ENCODE peak calls at places on chromosomes 11 and 22, in six cellular contexts. L is esophagus muscularis mucosa, M is cardiac muscle cell, I is psoas muscle, V is MM.1S, Q is testis. A is an unnamed sample.

GRCh38 chr11:106708348-106708747 is 309.9 kb downstream of the GUCY1A2 start:
- DNase-seq in I (no peak), M (no peak), Q (no peak), L (no peak), V (no peak), A (no peak)

GRCh38 chr11:33936745-33937612 is 45.1 kb upstream of the LMO2 start:
- DNase-seq in L (no peak), V (no peak), M (peak), Q (peak), I (peak), A (no peak)

GRCh38 chr11:73396251-73396930 is 20.2 kb downstream of the RELT start:
- DNase-seq in M (no peak), L (no peak), I (no peak), V (no peak), Q (no peak), A (no peak)

GRCh38 chr11:359181-359714 is 10.1 kb upstream of the B4GALNT4 start:
- DNase-seq in V (no peak), I (no peak), M (no peak), L (no peak), Q (no peak), A (peak)

GRCh38 chr11:124482362-124483147 is 37.1 kb upstream of the OR8B8 start:
- DNase-seq in Q (no peak), M (peak), V (no peak), I (no peak), L (no peak), A (no peak)

GRCh38 chr22:26477341-26477731 is 6.2 kb downstream of the HPS4 start:
- DNase-seq in Q (no peak), V (no peak), L (no peak), I (no peak), M (no peak), A (no peak)

GRCh38 chr22:20965104-20965887 is 1.8 kb upstream of the AIFM3 start:
- DNase-seq in M (no peak), I (peak), V (no peak), L (no peak), Q (no peak), A (no peak)

GRCh38 chr22:30208631-30209603 is 37.6 kb downstream of the LIF start:
- DNase-seq in Q (peak), L (no peak), I (peak), M (peak), V (no peak), A (no peak)

GRCh38 chr22:20972933-20973577 is 6.0 kb downstream of the AIFM3 start:
- DNase-seq in L (no peak), I (no peak), V (no peak), M (no peak), Q (no peak), A (no peak)

GRCh38 chr22:39148727-39149535 is 3.5 kb downstream of the CBX7 start:
- DNase-seq in M (no peak), V (peak), Q (peak), L (no peak), I (peak), A (peak)

GRCh38 chr11:61787928-61788491 is 4.4 kb downstream of the TMEM258 start:
- DNase-seq in I (peak), L (no peak), V (no peak), M (peak), Q (peak), A (no peak)

GRCh38 chr22:29574762-29575450 is 6.0 kb downstream of the NIPSNAP1 start:
- DNase-seq in Q (no peak), V (no peak), M (no peak), I (no peak), L (no peak), A (no peak)

GRCh38 chr11:30453705-30454104 is 130.8 kb downstream of the ARL14EP start:
- DNase-seq in I (no peak), V (no peak), L (no peak), Q (no peak), M (no peak), A (no peak)

GRCh38 chr11:32154275-32154674 is 63.4 kb downstream of the RCN1 start:
- DNase-seq in Q (no peak), L (no peak), I (no peak), V (no peak), M (peak), A (no peak)

GRCh38 chr11:46050065-46050464 is 71.2 kb downstream of the PHF21A start:
- DNase-seq in L (no peak), Q (peak), V (no peak), M (peak), I (peak), A (no peak)

GRCh38 chr11:63165710-63166310 is 21.8 kb upstream of the SLC22A24 start:
- DNase-seq in M (no peak), V (no peak), L (no peak), Q (no peak), I (no peak), A (no peak)

GRCh38 chr11:10450451-10451398 is 4.3 kb upstream of the AMPD3 start:
- DNase-seq in M (peak), I (peak), L (no peak), V (peak), Q (peak), A (peak)
- H3K27ac ChIP-seq in M (no peak), I (peak), L (peak), V (no peak), Q (no peak), A (peak)

GRCh38 chr22:45185718-45186511 is 22.2 kb downstream of the NUP50 start:
- DNase-seq in L (no peak), I (no peak), V (no peak), Q (peak), M (no peak), A (no peak)
- H3K27ac ChIP-seq in L (no peak), I (no peak), V (no peak), Q (no peak), M (no peak), A (no peak)

GRCh38 chr11:28353991-28354390 is 245.8 kb downstream of the METTL15 start:
- DNase-seq in M (no peak), Q (no peak), L (no peak), I (no peak), V (no peak), A (no peak)
- H3K27ac ChIP-seq in M (no peak), Q (no peak), L (no peak), I (no peak), V (no peak), A (no peak)

GRCh38 chr22:23829845-23830372 is 8.9 kb downstream of the DERL3 start:
- DNase-seq in L (no peak), I (no peak), Q (no peak), V (no peak), M (peak), A (no peak)

GRCh38 chr22:23832226-23833016 is 6.4 kb downstream of the DERL3 start:
- DNase-seq in I (peak), M (no peak), V (no peak), L (no peak), Q (no peak), A (no peak)

GRCh38 chr22:23833017-23833795 is 5.6 kb downstream of the DERL3 start:
- DNase-seq in L (no peak), M (no peak), I (peak), Q (no peak), V (no peak), A (no peak)

GRCh38 chr22:23831781-23832180 is 7.0 kb downstream of the DERL3 start:
- DNase-seq in Q (no peak), I (peak), V (no peak), M (no peak), L (no peak), A (no peak)

DNA sequence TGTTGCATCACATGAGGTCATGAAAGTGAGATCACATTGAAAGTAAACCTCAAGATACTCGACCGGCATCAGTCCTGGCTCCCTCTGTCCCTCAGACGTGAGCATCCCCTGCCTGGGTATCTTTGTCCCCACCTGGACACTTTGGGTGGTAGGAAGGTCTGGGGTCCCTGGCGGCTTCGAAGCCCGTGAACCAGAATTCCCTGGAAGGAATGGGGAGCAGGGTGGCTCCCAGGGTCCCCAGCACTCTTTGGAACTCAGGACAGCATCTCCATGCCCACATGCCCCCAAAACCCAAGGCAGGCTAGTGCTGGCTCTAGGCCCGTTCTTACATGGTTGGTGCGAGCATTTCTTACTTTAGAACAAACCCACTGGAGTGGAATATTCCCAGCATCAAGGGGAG is 7.5 kb downstream of the DERL3 start:
- DNase-seq in L (no peak), I (peak), Q (no peak), M (no peak), V (no peak), A (no peak)
- H3K27ac ChIP-seq in L (no peak), I (no peak), Q (no peak), M (peak), V (no peak), A (no peak)

GRCh38 chr11:67410369-67410831 is 5.1 kb upstream of the CARNS1 start:
- DNase-seq in Q (no peak), V (no peak), M (no peak), L (no peak), I (no peak), A (no peak)
- H3K27ac ChIP-seq in Q (no peak), V (no peak), M (no peak), L (no peak), I (no peak), A (peak)

DNA sequence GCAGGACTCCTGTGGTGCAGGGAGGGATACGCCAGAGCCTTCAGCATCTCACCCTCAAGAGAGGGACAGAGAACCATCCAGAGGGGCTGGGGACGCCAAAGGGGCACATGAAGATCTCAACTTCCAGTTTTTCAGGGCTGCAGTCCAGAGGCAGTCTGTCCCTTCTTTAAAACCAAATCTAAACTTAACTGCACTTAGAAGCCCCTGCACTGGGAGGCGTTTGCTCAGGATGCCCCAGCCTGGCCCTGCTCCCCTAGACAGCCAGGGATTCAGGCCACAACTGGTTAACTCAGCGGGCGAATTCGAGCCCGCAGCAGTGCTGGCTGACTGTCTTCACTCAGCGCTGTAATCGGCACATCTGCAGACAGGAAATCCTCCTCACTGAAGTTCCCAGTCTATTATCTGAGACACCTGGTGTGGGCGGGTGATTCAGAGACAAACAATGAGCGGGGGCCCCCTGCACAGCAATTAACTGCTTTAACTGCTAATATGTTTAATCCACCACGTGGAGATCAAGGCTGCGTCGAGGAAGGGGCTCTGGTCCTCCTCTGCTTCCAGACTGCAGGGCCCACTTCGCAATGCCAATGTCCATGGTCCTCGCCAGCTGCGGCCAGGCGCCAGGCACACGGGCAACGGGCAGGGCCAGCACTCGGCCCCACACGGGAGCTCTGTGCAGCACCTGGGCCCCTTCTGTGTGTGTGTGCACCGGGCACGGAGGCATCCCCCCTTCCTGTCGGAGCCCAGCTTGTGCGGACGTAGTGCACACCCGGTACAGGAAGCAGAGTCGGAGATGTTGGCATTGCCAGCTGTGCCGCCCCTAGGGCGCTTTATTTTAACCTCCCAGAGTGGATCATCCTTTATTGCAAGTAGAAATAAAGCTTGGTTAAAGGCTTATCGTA is 36.9 kb upstream of the GNB1L start:
- DNase-seq in L (no peak), Q (no peak), V (peak), M (peak), I (no peak), A (peak)
- H3K27ac ChIP-seq in L (no peak), Q (no peak), V (peak), M (no peak), I (no peak), A (peak)

DNA sequence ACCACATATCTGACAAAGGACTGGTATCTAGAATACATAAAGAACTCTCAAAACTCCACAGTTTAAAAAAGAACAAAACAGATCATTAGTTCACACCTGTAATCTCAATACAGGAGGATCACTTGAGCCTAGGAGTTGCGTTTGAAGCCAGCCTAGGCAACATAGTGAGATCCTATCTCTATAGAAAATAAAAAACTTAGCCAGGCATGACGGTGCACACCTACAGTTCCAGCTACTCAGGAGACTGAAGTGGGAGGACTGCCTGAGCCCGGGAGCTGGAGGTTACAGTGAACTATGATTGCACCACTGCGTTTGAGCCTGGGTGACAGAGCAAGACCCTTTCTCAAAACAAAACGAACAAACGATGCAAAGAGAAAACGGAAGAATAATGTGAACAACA is 70.8 kb downstream of the DGCR2 start:
- DNase-seq in Q (no peak), M (no peak), V (no peak), L (no peak), I (no peak), A (no peak)
- H3K27ac ChIP-seq in Q (no peak), M (no peak), V (no peak), L (no peak), I (no peak), A (no peak)

GRCh38 chr11:112267188-112267591 is 6.5 kb upstream of the PLET1 start:
- DNase-seq in M (peak), Q (no peak), V (no peak), I (no peak), L (no peak), A (no peak)
- H3K27ac ChIP-seq in M (no peak), Q (no peak), V (no peak), I (no peak), L (no peak), A (no peak)

DNA sequence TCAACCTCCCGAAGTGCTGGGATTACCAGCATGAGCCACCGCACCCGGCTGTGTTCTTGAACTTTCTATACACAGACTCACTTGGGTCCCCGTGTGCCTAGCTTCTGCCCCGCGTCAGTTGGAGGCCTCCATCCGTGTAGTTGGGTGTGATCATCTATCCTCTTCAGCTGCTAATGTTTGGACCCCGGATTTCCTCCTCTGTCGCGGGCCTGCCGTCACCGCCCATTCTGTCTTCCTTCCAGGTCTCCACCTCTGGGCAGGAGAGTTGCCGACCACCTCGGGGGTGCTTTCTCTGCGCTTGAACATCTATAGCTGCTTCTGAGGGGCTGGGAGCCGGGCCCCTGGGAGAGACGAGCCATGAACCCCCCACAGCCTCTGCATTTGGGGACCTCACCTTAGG is 5.5 kb downstream of the CDC42EP1 start:
- DNase-seq in M (no peak), V (no peak), I (peak), Q (no peak), L (no peak), A (no peak)
- H3K27ac ChIP-seq in M (no peak), V (no peak), I (no peak), Q (peak), L (peak), A (no peak)

GRCh38 chr11:35040221-35040942 is 98.6 kb upstream of the CD44 start:
- DNase-seq in M (peak), L (no peak), V (peak), Q (no peak), I (no peak), A (peak)

GRCh38 chr11:35039076-35039475 is 99.9 kb upstream of the CD44 start:
- DNase-seq in M (no peak), Q (no peak), I (no peak), L (no peak), V (no peak), A (no peak)

GRCh38 chr11:35042265-35042664 is 96.7 kb upstream of the CD44 start:
- DNase-seq in V (no peak), M (no peak), L (no peak), I (no peak), Q (no peak), A (no peak)

GRCh38 chr11:35042906-35043305 is 96.1 kb upstream of the CD44 start:
- DNase-seq in M (no peak), L (no peak), Q (no peak), V (no peak), I (no peak), A (no peak)

DNA sequence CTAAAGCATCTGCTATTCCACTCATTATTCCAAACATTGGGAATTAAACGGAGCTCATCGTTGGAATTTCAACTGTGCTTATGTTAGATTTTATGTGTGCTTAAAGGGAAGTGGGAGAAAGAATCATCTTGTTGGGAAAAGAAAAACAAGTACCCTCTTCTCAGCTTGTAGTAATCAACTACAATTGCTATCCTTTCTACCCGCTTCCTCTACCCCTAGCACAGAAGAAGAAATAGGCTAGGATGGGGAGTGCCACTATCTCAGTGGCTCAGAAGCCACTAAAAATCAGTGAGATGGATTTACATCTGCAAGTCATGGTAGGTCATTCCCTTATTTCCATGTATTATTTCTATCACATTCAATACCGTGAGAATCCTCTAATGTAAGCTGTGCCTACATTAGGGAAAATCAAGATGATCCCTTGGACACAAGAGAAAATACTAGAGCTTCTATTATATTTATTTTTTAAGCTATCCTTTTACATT is 97.9 kb upstream of the CD44 start:
- DNase-seq in L (no peak), V (no peak), Q (no peak), I (no peak), M (no peak), A (no peak)
- H3K27ac ChIP-seq in L (no peak), V (peak), Q (no peak), I (peak), M (no peak), A (peak)

A was measured in CD4-positive, alpha-beta memory T cell.